ENCODE peak calls at places on chromosome 17, in nine cellular contexts. R, J, B, G, X, N, F, C and Z are unnamed samples.

GRCh38 chr17:561118-561517 is 153.5 kb downstream of the VPS53 start:
- DNase-seq in F (no peak), C (peak), R (no peak), G (no peak), N (no peak), X (peak), B (no peak), J (no peak), Z (no peak)

GRCh38 chr17:78104540-78104941 is 24.0 kb downstream of the TMC6 start:
- DNase-seq in X (no peak), G (no peak), J (no peak), B (no peak), R (no peak), C (no peak), N (no peak), F (no peak), Z (no peak)

GRCh38 chr17:5695480-5695879 is 111.2 kb upstream of the NLRP1 start:
- DNase-seq in N (no peak), G (no peak), J (no peak), X (no peak), R (no peak), C (no peak), B (no peak), F (no peak), Z (no peak)

GRCh38 chr17:50635720-50636144 is 1.1 kb downstream of the ABCC3 start:
- DNase-seq in X (no peak), N (no peak), R (no peak), G (no peak), F (no peak), B (no peak), J (no peak), C (no peak), Z (no peak)

GRCh38 chr17:81513669-81514484 is 1.3 kb upstream of the ACTG1 start:
- DNase-seq in X (peak), R (peak), G (peak), N (peak), C (peak), J (peak), F (peak), B (peak), Z (peak)

GRCh38 chr17:78438694-78439325 is 60.4 kb downstream of the PGS1 start:
- DNase-seq in G (no peak), C (no peak), F (no peak), R (no peak), B (no peak), J (no peak), N (no peak), X (no peak), Z (no peak)

GRCh38 chr17:5553479-5553878 is 30.8 kb downstream of the NLRP1 start:
- DNase-seq in F (no peak), R (no peak), N (no peak), B (no peak), J (no peak), C (no peak), X (no peak), G (no peak), Z (no peak)

GRCh38 chr17:80892019-80892855 is 99.4 kb upstream of the CHMP6 start:
- DNase-seq in G (peak), C (peak), X (peak), F (peak), R (peak), N (peak), J (no peak), B (peak), Z (no peak)

GRCh38 chr17:30969989-30970680 is 704 bp upstream of the RNF135 start:
- DNase-seq in G (peak), F (no peak), N (no peak), X (peak), R (no peak), C (no peak), B (no peak), J (no peak), Z (peak)

GRCh38 chr17:27233059-27233458 is 60.9 kb upstream of the WSB1 start:
- DNase-seq in B (no peak), G (no peak), F (no peak), J (no peak), R (no peak), X (no peak), N (no peak), C (no peak), Z (no peak)